ENCODE peak calls at places on chromosomes 6 and 20, in eight cellular contexts. Z is ascending aorta, L is psoas muscle, H is transverse colon, V is SJSA1, D is uterus, E is PC-3, Y is lower lobe of right lung. U is an unnamed sample.

GRCh38 chr6:69917834-69918233 is 51.5 kb downstream of the COL19A1 start:
- DNase-seq in V (no peak), D (no peak), H (no peak), L (peak; percentile 29), Z (no peak), Y (no peak), E (peak; percentile 73), U (no peak)

GRCh38 chr6:49978332-49979226 is 9.2 kb upstream of the DEFB113 start:
- DNase-seq in D (no peak), E (no peak), Z (no peak), V (no peak), Y (no peak), H (no peak), L (no peak), U (no peak)

GRCh38 chr6:30264731-30265130 is 51.5 kb upstream of the TRIM26 start:
- DNase-seq in L (no peak), H (no peak), V (no peak), Z (no peak), Y (no peak), D (no peak), E (no peak), U (no peak)

GRCh38 chr6:38027685-38028373 is 208.3 kb downstream of the ZFAND3 start:
- DNase-seq in V (no peak), Z (no peak), L (no peak), H (no peak), Y (no peak), E (no peak), D (no peak), U (no peak)

GRCh38 chr6:158850807-158851115 is 31.6 kb upstream of the EZR start:
- DNase-seq in E (peak; percentile 6), Z (no peak), L (no peak), D (no peak), Y (no peak), V (no peak), H (no peak), U (no peak)

GRCh38 chr6:37897321-37897720 is 77.8 kb downstream of the ZFAND3 start:
- DNase-seq in H (no peak), L (no peak), Y (no peak), Z (no peak), V (no peak), E (peak; percentile 79), D (no peak), U (no peak)

GRCh38 chr6:29708432-29709177 is 14.6 kb upstream of the HLA-F start:
- DNase-seq in Y (no peak), D (no peak), E (no peak), Z (no peak), L (no peak), V (no peak), H (peak; percentile 59), U (peak; percentile 79)

GRCh38 chr6:84428300-84428907 is 201.0 kb upstream of the CEP162 start:
- DNase-seq in L (peak; percentile 58), E (peak; percentile 71), V (peak; percentile 62), Y (peak; percentile 46), D (no peak), H (peak; percentile 11), Z (peak; percentile 10), U (peak; percentile 19)

GRCh38 chr20:38127011-38127621 is 38.0 kb downstream of the TGM2 start:
- DNase-seq in Z (no peak), D (peak; percentile 73), Y (peak; percentile 41), L (peak; percentile 58), E (peak; percentile 77), V (peak; percentile 88), H (no peak), U (peak; percentile 79)
- H3K27ac ChIP-seq in Z (peak overlapping the region; percentile 87), D (peak overlapping the region; percentile 88), Y (peak overlapping the region; percentile 66), L (peak overlapping the region; percentile 66), E (peak overlapping the region; percentile 34), V (peak overlapping the region; percentile 59), H (peak overlapping the region; percentile 80), U (no peak overlapping the region)

GRCh38 chr20:48825551-48825885 is 2.3 kb downstream of the PREX1 start:
- DNase-seq in H (no peak), Z (no peak), V (no peak), D (no peak), E (no peak), L (no peak), Y (no peak), U (no peak)
- H3K4me1 ChIP-seq in H (no peaks in the 10 kb centered on the region), Z (peaks cover 25% of the 10 kb centered on the region), V (peaks cover 53% of the 10 kb centered on the region), D (no peaks in the 10 kb centered on the region), E (peaks cover 56% of the 10 kb centered on the region), L (peaks cover 4% of the 10 kb centered on the region), Y (peaks cover 58% of the 10 kb centered on the region), U (no peaks in the 10 kb centered on the region)

GRCh38 chr6:10390495-10391298 is 24.2 kb downstream of the TFAP2A start:
- DNase-seq in V (no peak), L (no peak), Y (no peak), H (no peak), E (no peak), D (no peak), Z (no peak), U (no peak)
- H3K4me3 ChIP-seq in V (no peak overlapping the region), L (no peak overlapping the region), Y (no peak overlapping the region), H (no peak overlapping the region), E (no peak overlapping the region), D (no peak overlapping the region), Z (no peak overlapping the region), U (no peak overlapping the region)

DNA sequence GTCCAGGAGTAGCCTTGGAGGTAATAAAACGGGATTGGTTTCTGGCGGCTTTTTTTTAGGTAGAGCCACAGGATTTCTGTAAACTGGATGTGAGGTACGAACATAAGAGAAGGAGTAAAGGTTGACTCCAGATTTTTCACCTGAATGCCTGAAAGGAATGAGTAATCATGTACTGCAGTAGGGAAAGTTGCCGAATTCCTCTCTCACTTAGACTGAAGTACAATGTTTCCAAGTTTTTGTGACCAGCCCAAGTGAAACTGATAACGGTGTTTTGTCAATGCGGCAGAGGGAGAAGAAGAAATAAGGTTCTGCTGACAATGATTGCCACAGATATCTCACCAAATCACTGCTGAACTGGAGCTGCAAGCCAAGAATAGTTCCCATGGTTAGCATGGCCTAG is 75.0 kb downstream of the VTA1 start:
- DNase-seq in Z (no peak), L (no peak), E (no peak), Y (no peak), D (no peak), H (no peak), V (no peak), U (no peak)
- H3K27ac ChIP-seq in Z (no peak overlapping the region), L (no peak overlapping the region), E (no peak overlapping the region), Y (no peak overlapping the region), D (no peak overlapping the region), H (no peak overlapping the region), V (no peak overlapping the region), U (no peak overlapping the region)

U was measured in small intestine.